ENCODE peak calls at places on chromosomes 2 and 18, in five cellular contexts. One of them, this sample, is unnamed.
A peak's percentile ranks its signal among the peaks of the same experiment; 100 is the strongest.

GRCh38 chr18:65725421-65726050 is 25.3 kb upstream of the CDH7 start:
- DNase-seq in HL-60: no peak
- DNase-seq in SK-N-SH: peak; percentile 50
- DNase-seq in sigmoid colon: no peak
- DNase-seq in stomach: no peak
- DNase-seq in this sample: no peak

GRCh38 chr2:128596453-128597430 is 278.1 kb upstream of the HS6ST1 start:
- DNase-seq in HL-60: no peak
- DNase-seq in SK-N-SH: no peak
- DNase-seq in stomach: peak; percentile 19
- DNase-seq in sigmoid colon: peak; percentile 53
- DNase-seq in this sample: no peak

GRCh38 chr2:208363485-208363884 is 43.1 kb upstream of the PTH2R start:
- DNase-seq in SK-N-SH: no peak
- DNase-seq in HL-60: no peak
- DNase-seq in sigmoid colon: no peak
- DNase-seq in stomach: no peak
- DNase-seq in this sample: no peak

GRCh38 chr2:75064691-75065396 is 106.4 kb downstream of the POLE4 start:
- DNase-seq in stomach: peak; percentile 70
- DNase-seq in SK-N-SH: peak; percentile 63
- DNase-seq in sigmoid colon: peak; percentile 65
- DNase-seq in HL-60: no peak
- DNase-seq in this sample: peak; percentile 24

GRCh38 chr2:27915874-27916273 is 25.3 kb downstream of the BABAM2 start:
- DNase-seq in HL-60: no peak
- DNase-seq in SK-N-SH: no peak
- DNase-seq in stomach: no peak
- DNase-seq in sigmoid colon: no peak
- DNase-seq in this sample: no peak

GRCh38 chr2:47167149-47167548 is 12.0 kb upstream of the STPG4 start:
- DNase-seq in sigmoid colon: no peak
- DNase-seq in SK-N-SH: no peak
- DNase-seq in HL-60: no peak
- DNase-seq in stomach: no peak
- DNase-seq in this sample: no peak

GRCh38 chr18:72336786-72337185 is 207.4 kb downstream of the CBLN2 start:
- DNase-seq in HL-60: no peak
- DNase-seq in SK-N-SH: no peak
- DNase-seq in stomach: no peak
- DNase-seq in sigmoid colon: no peak
- DNase-seq in this sample: no peak

GRCh38 chr18:4765401-4765800 is 310.3 kb upstream of the DLGAP1 start:
- DNase-seq in SK-N-SH: no peak
- DNase-seq in sigmoid colon: no peak
- DNase-seq in HL-60: no peak
- DNase-seq in stomach: no peak
- DNase-seq in this sample: no peak

GRCh38 chr2:13005761-13006336 is 289.1 kb downstream of the TRIB2 start:
- DNase-seq in stomach: no peak
- DNase-seq in SK-N-SH: no peak
- DNase-seq in sigmoid colon: no peak
- DNase-seq in HL-60: no peak
- DNase-seq in this sample: no peak

GRCh38 chr2:148704247-148704646 is 59.7 kb downstream of the EPC2 start:
- DNase-seq in HL-60: no peak
- DNase-seq in SK-N-SH: no peak
- DNase-seq in stomach: no peak
- DNase-seq in sigmoid colon: no peak
- DNase-seq in this sample: no peak

GRCh38 chr18:68847219-68847860 is 49.5 kb downstream of the CCDC102B start:
- DNase-seq in sigmoid colon: no peak
- DNase-seq in stomach: no peak
- DNase-seq in SK-N-SH: no peak
- DNase-seq in HL-60: no peak
- DNase-seq in this sample: no peak

GRCh38 chr18:31701752-31702151 is 17.4 kb upstream of the B4GALT6 start:
- DNase-seq in HL-60: no peak
- DNase-seq in stomach: no peak
- DNase-seq in sigmoid colon: no peak
- DNase-seq in SK-N-SH: no peak
- DNase-seq in this sample: no peak
- TF ChIP-seq POLR2AphosphoS5 in HL-60: no peak
- TF ChIP-seq POLR2AphosphoS5 in stomach: no peak
- TF ChIP-seq POLR2AphosphoS5 in sigmoid colon: no peak
- TF ChIP-seq POLR2AphosphoS5 in SK-N-SH: no peak
- TF ChIP-seq POLR2AphosphoS5 in this sample: no peak

GRCh38 chr18:3593904-3594759 is 144.2 kb downstream of the TGIF1 start:
- DNase-seq in HL-60: peak; percentile 66
- DNase-seq in SK-N-SH: peak; percentile 74
- DNase-seq in sigmoid colon: peak; percentile 95
- DNase-seq in stomach: peak; percentile 90
- DNase-seq in this sample: peak; percentile 92

GRCh38 chr18:3596324-3597158 is 146.6 kb downstream of the TGIF1 start:
- DNase-seq in stomach: peak; percentile 46
- DNase-seq in HL-60: no peak
- DNase-seq in SK-N-SH: peak; percentile 69
- DNase-seq in sigmoid colon: peak; percentile 77
- DNase-seq in this sample: no peak

GRCh38 chr18:3594760-3595241 is 144.8 kb downstream of the TGIF1 start:
- DNase-seq in SK-N-SH: no peak
- DNase-seq in stomach: peak; percentile 37
- DNase-seq in sigmoid colon: no peak
- DNase-seq in HL-60: no peak
- DNase-seq in this sample: no peak

GRCh38 chr18:3597159-3597977 is 147.4 kb downstream of the TGIF1 start:
- DNase-seq in SK-N-SH: no peak
- DNase-seq in HL-60: no peak
- DNase-seq in sigmoid colon: no peak
- DNase-seq in stomach: no peak
- DNase-seq in this sample: no peak

GRCh38 chr18:3595282-3596273 is 145.6 kb downstream of the TGIF1 start:
- DNase-seq in SK-N-SH: no peak
- DNase-seq in HL-60: peak; percentile 72
- DNase-seq in sigmoid colon: peak; percentile 82
- DNase-seq in stomach: peak; percentile 43
- DNase-seq in this sample: peak; percentile 57
- H3K27me3 ChIP-seq in SK-N-SH: no peaks in the 10 kb centered on the region
- H3K27me3 ChIP-seq in HL-60: no peaks in the 10 kb centered on the region
- H3K27me3 ChIP-seq in sigmoid colon: no peaks in the 10 kb centered on the region
- H3K27me3 ChIP-seq in stomach: no peaks in the 10 kb centered on the region
- H3K27me3 ChIP-seq in this sample: no peaks in the 10 kb centered on the region

DNA sequence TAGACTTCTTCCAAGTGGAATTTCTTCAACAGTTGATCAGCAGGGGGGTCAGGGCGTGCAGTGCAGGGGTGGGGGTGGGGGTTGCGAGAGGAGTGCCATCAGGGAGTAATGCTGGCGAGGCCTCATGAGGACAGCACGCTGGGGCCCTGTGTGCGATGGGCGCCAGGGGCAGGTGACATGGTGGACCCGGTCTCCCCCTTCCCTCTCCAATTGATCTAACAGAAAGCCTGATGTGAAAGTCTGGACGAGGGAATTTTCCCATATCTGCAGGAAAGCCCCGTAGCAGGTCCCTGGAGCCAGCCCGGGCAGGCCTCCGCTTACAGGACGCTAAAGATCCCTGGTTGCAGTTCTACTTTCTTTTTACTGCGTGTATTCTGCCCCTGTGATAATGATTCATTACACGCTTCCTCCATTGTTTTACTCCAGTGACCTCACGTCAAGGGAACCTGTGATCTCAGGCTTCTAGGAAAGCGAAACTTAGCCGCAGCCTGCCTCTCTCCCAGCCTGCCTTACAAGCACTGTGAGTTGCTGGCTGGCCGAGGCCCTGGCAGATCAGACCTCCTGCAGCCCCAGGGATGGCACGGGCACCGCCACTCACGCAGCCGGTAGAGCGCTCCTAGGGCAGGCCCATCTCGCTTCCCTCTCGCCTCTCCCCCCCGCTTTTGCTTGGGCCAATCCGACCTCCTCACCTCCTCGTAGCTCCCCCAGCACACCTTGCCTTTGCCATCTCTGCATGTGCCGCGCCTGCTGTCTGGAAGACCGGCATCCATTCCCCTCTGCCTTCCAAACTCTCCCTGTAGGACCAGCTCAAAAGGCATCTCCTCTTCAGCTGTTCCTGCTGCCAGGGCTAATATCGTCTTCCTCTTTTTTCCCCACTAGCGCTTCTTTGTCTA is 19.2 kb downstream of the NEURL3 start:
- DNase-seq in sigmoid colon: peak; percentile 89
- DNase-seq in stomach: peak; percentile 82
- DNase-seq in HL-60: peak; percentile 54
- DNase-seq in SK-N-SH: no peak
- DNase-seq in this sample: peak; percentile 87
- TF ChIP-seq POLR2AphosphoS5 in sigmoid colon: peak; percentile 21
- TF ChIP-seq POLR2AphosphoS5 in stomach: peak; percentile 83
- TF ChIP-seq POLR2AphosphoS5 in HL-60: no peak
- TF ChIP-seq POLR2AphosphoS5 in SK-N-SH: no peak
- TF ChIP-seq POLR2AphosphoS5 in this sample: peak; percentile 94

DNA sequence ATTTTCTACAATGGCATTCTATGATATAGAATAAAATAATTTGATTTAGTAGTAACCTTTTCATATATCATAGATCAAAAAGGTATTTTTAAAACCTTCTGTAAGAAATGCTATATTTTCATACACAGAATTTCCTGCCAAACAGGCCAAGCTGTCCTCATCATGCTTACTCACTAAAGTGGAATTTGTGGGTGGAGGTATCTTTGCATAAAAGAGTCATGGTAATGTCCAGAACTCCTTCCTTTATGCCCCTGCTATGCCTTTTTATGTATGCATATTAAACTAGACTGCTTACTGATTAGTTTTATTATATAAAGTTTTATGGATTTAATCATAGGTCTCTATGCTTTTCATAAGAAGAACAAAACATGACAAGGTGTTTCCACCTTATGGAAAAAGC is 27.5 kb upstream of the MARCHF7 start:
- DNase-seq in HL-60: no peak
- DNase-seq in sigmoid colon: no peak
- DNase-seq in stomach: no peak
- DNase-seq in SK-N-SH: no peak
- DNase-seq in this sample: no peak
- H3K27me3 ChIP-seq in HL-60: no peaks in the 10 kb centered on the region
- H3K27me3 ChIP-seq in sigmoid colon: no peaks in the 10 kb centered on the region
- H3K27me3 ChIP-seq in stomach: no peaks in the 10 kb centered on the region
- H3K27me3 ChIP-seq in SK-N-SH: no peaks in the 10 kb centered on the region
- H3K27me3 ChIP-seq in this sample: no peaks in the 10 kb centered on the region

GRCh38 chr2:215772003-215772402 is 241.3 kb downstream of the MREG start:
- DNase-seq in HL-60: no peak
- DNase-seq in sigmoid colon: no peak
- DNase-seq in SK-N-SH: no peak
- DNase-seq in stomach: no peak
- DNase-seq in this sample: no peak
- TF ChIP-seq POLR2AphosphoS5 in HL-60: no peak
- TF ChIP-seq POLR2AphosphoS5 in sigmoid colon: no peak
- TF ChIP-seq POLR2AphosphoS5 in SK-N-SH: no peak
- TF ChIP-seq POLR2AphosphoS5 in stomach: no peak
- TF ChIP-seq POLR2AphosphoS5 in this sample: no peak